ENCODE peak calls at places on chromosomes 3 and 15, in nine cellular contexts. V is MM.1S, W is uterus, K is Calu3, S is type B pancreatic cell, B is GM12865, D is heart right ventricle, H is PC-9, E is breast epithelium. Q is an unnamed sample.

GRCh38 chr15:83284563-83285283 is at the start of gene BNC1:
- DNase-seq in V (no peak), W (no peak), K (no peak), S (no peak), B (no peak), D (no peak), H (no peak), E (no peak), Q (no peak)

GRCh38 chr3:28617821-28618220 is 269.2 kb upstream of the AZI2 start:
- DNase-seq in V (no peak), W (no peak), K (no peak), S (no peak), B (no peak), D (no peak), H (no peak), E (no peak), Q (no peak)

GRCh38 chr15:42401544-42402478 is 42.5 kb downstream of the CAPN3 start:
- DNase-seq in V (no peak), W (no peak), K (no peak), S (no peak), B (peak; percentile 47), D (no peak), H (no peak), E (no peak), Q (no peak)

GRCh38 chr3:127408684-127409420 is 121.0 kb upstream of the PRR20G start:
- DNase-seq in V (no peak), W (no peak), K (peak; percentile 5), S (peak; percentile 62), B (peak; percentile 44), D (no peak), H (no peak), E (no peak), Q (no peak)

GRCh38 chr3:186361612-186362408 is at the start of gene DGKG:
- DNase-seq in V (peak; percentile 79), W (peak; percentile 34), K (peak; percentile 54), S (no peak), B (peak; percentile 33), D (peak; percentile 72), H (no peak), E (no peak), Q (no peak)

GRCh38 chr3:37768107-37768809 is 93.4 kb upstream of the CTDSPL start:
- DNase-seq in V (no peak), W (no peak), K (peak; percentile 64), S (no peak), B (no peak), D (no peak), H (no peak), E (no peak), Q (no peak)

GRCh38 chr3:27423463-27423862 is 54.3 kb upstream of the NEK10 start:
- DNase-seq in V (no peak), W (no peak), K (no peak), S (no peak), B (no peak), D (no peak), H (no peak), E (no peak), Q (no peak)

GRCh38 chr3:158731938-158732855 is at the start of gene RARRES1:
- DNase-seq in V (no peak), W (peak; percentile 79), K (peak; percentile 94), S (peak; percentile 79), B (peak; percentile 66), D (peak; percentile 72), H (peak; percentile 59), E (peak; percentile 62), Q (peak; percentile 51)

GRCh38 chr3:112776000-112776399 is 70.7 kb downstream of the CD200R1L start:
- DNase-seq in V (peak; percentile 73), W (no peak), K (no peak), S (no peak), B (peak; percentile 9), D (no peak), H (no peak), E (no peak), Q (no peak)

GRCh38 chr3:149618151-149619123 is 39.4 kb downstream of the WWTR1 start:
- DNase-seq in V (no peak), W (no peak), K (no peak), S (no peak), B (no peak), D (peak; percentile 42), H (no peak), E (no peak), Q (no peak)

GRCh38 chr3:129233538-129233937 is 15.9 kb upstream of the COPG1 start:
- DNase-seq in V (peak; percentile 83), W (no peak), K (no peak), S (no peak), B (peak; percentile 88), D (no peak), H (no peak), E (peak; percentile 32), Q (no peak)

GRCh38 chr15:68991723-68992122 is 22.8 kb upstream of the NOX5 start:
- DNase-seq in V (no peak), W (no peak), K (no peak), S (no peak), B (no peak), D (no peak), H (no peak), E (no peak), Q (no peak)

GRCh38 chr3:170357176-170357919 is at the start of gene SKIL:
- DNase-seq in V (peak; percentile 99), W (peak; percentile 96), K (peak; percentile 100), S (peak; percentile 93), B (peak; percentile 98), D (peak; percentile 98), H (peak; percentile 91), E (peak; percentile 97), Q (peak; percentile 91)
- TF ChIP-seq CTCF in V (no peak), W (peak; percentile 18), K (no peak), S (peak; percentile 26), B (peak; percentile 3), D (no peak), H (no peak), E (peak; percentile 25), Q (peak; percentile 39)

GRCh38 chr3:87997966-87998365 is 60.8 kb downstream of the CGGBP1 start:
- DNase-seq in V (no peak), W (no peak), K (no peak), S (no peak), B (no peak), D (no peak), H (no peak), E (no peak), Q (no peak)

GRCh38 chr3:88000853-88001252 is 58.0 kb downstream of the CGGBP1 start:
- DNase-seq in V (no peak), W (no peak), K (peak; percentile 44), S (no peak), B (no peak), D (peak; percentile 12), H (no peak), E (no peak), Q (no peak)

GRCh38 chr3:88005066-88005465 is 53.7 kb downstream of the CGGBP1 start:
- DNase-seq in V (peak; percentile 36), W (no peak), K (no peak), S (no peak), B (peak; percentile 29), D (no peak), H (no peak), E (no peak), Q (no peak)

GRCh38 chr3:88002448-88002847 is 56.4 kb downstream of the CGGBP1 start:
- DNase-seq in V (no peak), W (no peak), K (no peak), S (no peak), B (no peak), D (no peak), H (no peak), E (no peak), Q (no peak)

DNA sequence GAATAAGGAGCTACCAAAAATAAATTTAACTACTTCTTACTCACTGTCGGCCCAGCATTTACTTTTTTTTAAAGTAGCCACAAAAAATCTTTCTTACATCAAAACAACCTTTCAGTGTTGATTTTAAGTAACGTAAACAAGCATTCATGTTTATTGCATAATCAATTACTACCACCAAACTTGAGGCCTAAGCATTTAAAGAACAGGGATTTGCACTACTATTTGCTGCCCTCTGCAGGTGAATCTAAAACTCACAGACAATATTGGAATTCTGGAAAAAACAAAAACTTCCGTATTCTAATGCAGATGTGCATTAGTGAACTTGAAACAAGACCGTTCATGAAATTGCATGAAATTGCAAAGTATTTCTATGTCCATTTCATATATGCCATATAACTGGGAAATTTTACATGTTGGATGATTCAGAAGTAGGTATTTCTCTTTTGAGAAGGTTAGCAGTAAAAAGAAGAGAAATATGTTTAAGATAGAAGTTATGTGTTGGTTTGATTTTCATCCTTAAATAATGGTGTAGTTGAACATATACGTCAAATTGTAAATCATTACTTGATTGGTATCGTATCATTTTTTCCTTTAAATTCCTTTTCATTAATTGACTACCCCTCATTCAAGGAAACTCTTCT is 55.6 kb downstream of the CGGBP1 start:
- DNase-seq in V (peak; percentile 32), W (no peak), K (peak; percentile 50), S (no peak), B (peak; percentile 58), D (no peak), H (peak; percentile 45), E (no peak), Q (no peak)
- TF ChIP-seq CTCF in V (peak; percentile 80), W (peak; percentile 46), K (peak; percentile 62), S (peak; percentile 90), B (peak; percentile 53), D (peak; percentile 81), H (peak; percentile 90), E (peak; percentile 72), Q (peak; percentile 85)

DNA sequence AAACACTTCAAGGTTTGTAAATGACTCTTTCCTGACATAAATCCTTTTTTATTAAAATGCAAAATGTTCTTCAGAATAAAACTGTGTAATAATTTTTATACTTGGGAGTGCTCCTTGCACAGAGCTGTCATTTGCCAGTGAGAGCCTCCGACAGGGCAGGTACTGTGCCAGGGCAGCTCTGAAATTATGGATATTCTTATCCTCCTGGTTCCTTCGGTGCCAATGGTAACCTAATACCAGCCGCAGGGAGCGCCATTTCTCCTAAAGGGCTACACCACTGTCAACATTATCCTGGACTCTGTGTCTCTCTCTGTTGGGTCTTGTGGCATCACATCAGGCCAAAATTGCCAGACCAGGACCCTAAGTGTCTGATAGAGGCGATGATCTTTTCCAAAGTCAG is 33.0 kb downstream of the CHDH start:
- DNase-seq in V (no peak), W (no peak), K (no peak), S (no peak), B (no peak), D (no peak), H (no peak), E (no peak), Q (no peak)
- TF ChIP-seq CTCF in V (no peak), W (no peak), K (no peak), S (no peak), B (no peak), D (no peak), H (no peak), E (no peak), Q (no peak)

GRCh38 chr3:168585544-168585943 is 489.8 kb upstream of the GOLIM4 start:
- DNase-seq in V (peak; percentile 16), W (no peak), K (no peak), S (no peak), B (peak; percentile 49), D (no peak), H (no peak), E (no peak), Q (no peak)

GRCh38 chr3:168591587-168591986 is 495.9 kb upstream of the GOLIM4 start:
- DNase-seq in V (no peak), W (no peak), K (no peak), S (no peak), B (no peak), D (no peak), H (no peak), E (no peak), Q (no peak)

DNA sequence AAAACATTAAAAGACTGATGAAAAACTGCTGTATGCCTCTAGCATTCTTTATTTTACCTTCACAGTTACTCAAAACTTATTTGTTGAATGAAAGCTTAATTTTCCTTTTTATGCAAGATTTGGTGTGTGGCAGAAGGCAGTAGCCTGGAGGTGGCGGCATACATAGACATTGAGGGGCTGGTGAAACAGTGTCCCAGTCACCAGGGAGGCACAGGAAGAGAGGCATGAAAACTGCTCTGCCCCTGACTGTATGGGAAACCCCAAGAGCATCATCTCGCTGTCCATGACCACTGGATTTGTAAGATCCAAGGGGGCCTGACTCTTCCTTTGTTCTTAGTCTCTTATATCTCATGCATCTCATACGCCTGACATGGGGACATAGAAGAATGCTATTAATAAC is 493.7 kb upstream of the GOLIM4 start:
- DNase-seq in V (no peak), W (no peak), K (no peak), S (no peak), B (no peak), D (no peak), H (no peak), E (no peak), Q (no peak)
- TF ChIP-seq CTCF in V (no peak), W (no peak), K (no peak), S (no peak), B (no peak), D (no peak), H (no peak), E (no peak), Q (no peak)